ENCODE peak calls at places on chromosome 14, in nine cellular contexts. A is fibroblast of the aortic adventitia, E is astrocyte of the spinal cord, U is HFFc6, B is K562, W is uterus, V is pancreas, X is upper lobe of right lung, I is cardiac muscle cell. R is an unnamed sample.
A peak's percentile ranks its signal among the peaks of the same experiment; 100 is the strongest.

GRCh38 chr14:31244626-31245025 is 37.0 kb upstream of the HECTD1 start:
- DNase-seq in E (no peak), X (no peak), I (no peak), A (no peak), B (no peak), U (no peak), V (no peak), W (no peak), R (no peak)

GRCh38 chr14:77099425-77100167 is 1.5 kb downstream of the CIPC start:
- DNase-seq in X (no peak), E (peak; percentile 71), I (peak; percentile 73), U (peak; percentile 77), B (peak; percentile 53), A (peak; percentile 79), V (no peak), W (no peak), R (peak; percentile 40)

GRCh38 chr14:57485635-57486034 is 8.0 kb downstream of the CCDC198 start:
- DNase-seq in W (no peak), U (no peak), B (no peak), I (no peak), A (no peak), X (no peak), E (no peak), V (no peak), R (no peak)

GRCh38 chr14:94593749-94594431 is 12.7 kb downstream of the SERPINA5 start:
- DNase-seq in B (no peak), E (no peak), A (no peak), U (no peak), X (no peak), V (no peak), I (no peak), W (no peak), R (no peak)

GRCh38 chr14:77203611-77204456 is 22.2 kb downstream of the TMEM63C start:
- DNase-seq in I (peak; percentile 22), B (no peak), E (no peak), U (no peak), A (no peak), V (no peak), X (no peak), W (no peak), R (no peak)

GRCh38 chr14:94769413-94770250 is at the start of gene GSC:
- DNase-seq in X (no peak), E (peak; percentile 37), B (no peak), I (peak; percentile 57), W (no peak), U (no peak), A (peak; percentile 22), V (peak; percentile 78), R (no peak)

GRCh38 chr14:94357166-94357565 is 31.2 kb downstream of the SERPINA1 start:
- DNase-seq in A (no peak), B (no peak), U (no peak), I (no peak), W (no peak), V (no peak), X (no peak), E (no peak), R (no peak)

GRCh38 chr14:92499216-92499615 is 14.4 kb upstream of the RIN3 start:
- DNase-seq in I (no peak), V (no peak), U (no peak), X (no peak), W (no peak), B (no peak), E (no peak), A (no peak), R (no peak)

GRCh38 chr14:53888535-53889386 is 67.9 kb downstream of the BMP4 start:
- DNase-seq in W (no peak), V (no peak), X (no peak), U (no peak), A (no peak), B (no peak), I (no peak), E (no peak), R (no peak)

GRCh38 chr14:66032800-66033199 is 453.4 kb upstream of the CCDC196 start:
- DNase-seq in W (no peak), V (no peak), B (no peak), E (no peak), X (no peak), U (no peak), I (no peak), A (no peak), R (no peak)

GRCh38 chr14:58072288-58073071 is 79.5 kb downstream of the ARMH4 start:
- DNase-seq in V (no peak), W (peak; percentile 49), A (peak; percentile 88), X (no peak), U (peak; percentile 57), I (peak; percentile 85), E (peak; percentile 72), B (peak; percentile 69), R (peak; percentile 65)

GRCh38 chr14:60090864-60091519 is 731 bp upstream of the PCNX4 start:
- DNase-seq in B (peak; percentile 81), A (peak; percentile 84), I (peak; percentile 89), U (no peak), W (peak; percentile 66), V (no peak), X (peak; percentile 68), E (peak; percentile 82), R (peak; percentile 51)

DNA sequence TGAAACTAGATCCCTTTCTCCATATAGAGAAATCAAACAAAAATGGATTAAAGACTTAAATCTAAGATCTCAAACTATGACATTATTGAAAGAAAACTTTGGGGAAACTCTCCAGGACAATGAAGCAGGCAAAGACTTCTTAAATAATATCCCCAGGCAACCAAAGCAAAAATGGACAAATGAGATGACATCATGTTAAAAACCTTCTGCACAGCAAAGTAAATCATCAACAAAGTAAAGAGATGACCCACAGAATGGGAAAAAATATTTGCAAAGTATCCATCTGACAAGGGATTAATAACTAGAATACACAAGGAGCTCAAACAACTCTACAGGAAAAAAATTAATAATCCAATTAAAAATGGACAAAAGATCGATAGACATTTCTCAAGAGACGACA is 101.0 kb downstream of the RALGAPA1 start:
- DNase-seq in A (no peak), W (no peak), V (no peak), I (no peak), U (no peak), X (no peak), E (no peak), B (no peak), R (no peak)
- TF ChIP-seq CTCF in A (no peak), W (no peak), V (no peak), I (no peak), U (no peak), X (no peak), E (no peak), B (no peak), R (no peak)

DNA sequence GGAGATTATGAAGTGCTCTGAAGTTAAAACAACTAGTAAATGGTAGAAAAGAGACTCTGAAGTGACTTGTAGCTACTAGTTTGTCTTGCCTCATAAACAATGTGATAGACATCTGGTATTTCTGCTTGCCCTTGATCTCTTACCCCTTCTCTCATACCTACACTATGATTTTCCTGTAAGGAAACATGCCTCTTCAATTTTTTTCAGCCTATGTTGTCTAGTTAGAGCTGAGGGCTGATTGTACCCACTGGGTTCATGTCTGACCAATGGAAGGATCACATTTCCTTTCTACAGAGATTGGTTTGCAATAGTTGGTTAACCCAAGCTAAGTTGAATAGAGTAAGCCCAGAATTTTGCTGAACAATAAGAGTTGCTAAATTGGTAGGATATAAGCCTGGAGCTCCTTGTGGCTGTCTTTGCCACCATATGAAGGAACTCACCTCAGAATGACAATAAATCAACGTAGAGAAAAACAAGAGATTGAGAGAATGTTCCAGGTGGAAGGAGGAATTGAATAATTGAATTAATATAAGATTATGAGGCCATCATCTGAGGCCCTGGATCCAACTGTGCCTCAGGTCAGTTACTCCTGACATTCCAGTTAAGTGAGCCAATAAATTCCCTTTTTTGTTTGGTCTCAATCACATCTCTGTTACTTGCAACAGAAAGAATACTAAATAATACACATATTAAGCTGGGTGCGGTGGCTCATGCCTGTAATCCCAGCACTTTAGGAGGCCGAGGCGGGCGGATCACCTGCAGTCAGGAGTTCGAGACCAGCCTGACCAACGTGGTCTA is 346.4 kb downstream of the ZFP36L1 start:
- DNase-seq in X (no peak), I (no peak), V (no peak), U (no peak), W (no peak), B (no peak), E (no peak), A (no peak), R (peak; percentile 29)
- TF ChIP-seq CTCF in X (no peak), I (no peak), V (no peak), U (no peak), W (no peak), B (no peak), E (no peak), A (no peak), R (no peak)

GRCh38 chr14:24377660-24378059 is 9.7 kb downstream of the NFATC4 start:
- DNase-seq in W (no peak), B (peak; percentile 79), X (no peak), V (no peak), I (no peak), E (no peak), A (no peak), U (no peak), R (peak; percentile 27)

GRCh38 chr14:24378327-24378726 is 10.3 kb downstream of the NFATC4 start:
- DNase-seq in X (no peak), V (no peak), E (no peak), I (no peak), A (no peak), U (no peak), B (peak; percentile 58), W (no peak), R (no peak)

GRCh38 chr14:24377126-24377525 is 9.1 kb downstream of the NFATC4 start:
- DNase-seq in B (peak; percentile 55), V (no peak), X (no peak), E (no peak), U (no peak), I (no peak), W (no peak), A (no peak), R (no peak)

GRCh38 chr14:24378981-24379906 is 11.3 kb downstream of the NFATC4 start:
- DNase-seq in V (no peak), U (no peak), E (no peak), A (no peak), B (no peak), I (no peak), X (no peak), W (no peak), R (peak; percentile 71)

DNA sequence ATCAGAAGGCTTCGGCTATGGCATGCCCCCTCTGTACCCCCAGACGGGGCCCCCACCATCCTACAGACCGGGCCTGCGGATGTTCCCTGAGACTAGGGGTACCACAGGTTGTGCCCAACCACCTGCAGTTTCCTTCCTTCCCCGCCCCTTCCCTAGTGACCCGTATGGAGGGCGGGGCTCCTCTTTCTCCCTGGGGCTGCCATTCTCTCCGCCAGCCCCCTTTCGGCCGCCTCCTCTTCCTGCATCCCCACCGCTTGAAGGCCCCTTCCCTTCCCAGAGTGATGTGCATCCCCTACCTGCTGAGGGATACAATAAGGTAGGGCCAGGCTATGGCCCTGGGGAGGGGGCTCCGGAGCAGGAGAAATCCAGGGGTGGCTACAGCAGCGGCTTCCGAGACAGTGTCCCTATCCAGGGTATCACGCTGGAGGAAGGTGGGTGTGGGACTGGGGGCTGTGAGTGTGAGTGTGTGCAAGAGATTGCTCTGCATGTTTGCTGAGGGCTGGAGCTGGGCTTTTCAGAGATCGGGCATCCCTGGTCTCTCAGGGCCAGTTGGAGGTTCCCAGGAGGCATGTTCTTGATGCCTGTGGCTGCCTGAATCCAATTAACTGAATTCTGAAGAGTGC is 8.6 kb downstream of the NFATC4 start:
- DNase-seq in W (no peak), B (no peak), I (no peak), E (no peak), A (no peak), V (no peak), U (no peak), X (no peak), R (no peak)
- TF ChIP-seq CTCF in W (no peak), B (no peak), I (no peak), E (no peak), A (no peak), V (no peak), U (no peak), X (no peak), R (no peak)

GRCh38 chr14:75800792-75801191 is 139.7 kb downstream of the TTLL5 start:
- DNase-seq in B (peak; percentile 3), I (no peak), W (no peak), V (no peak), U (no peak), A (no peak), E (no peak), X (no peak), R (no peak)
- TF ChIP-seq CTCF in B (no peak), I (no peak), W (no peak), V (no peak), U (peak; percentile 40), A (no peak), E (peak; percentile 1), X (no peak), R (peak; percentile 10)